ENCODE peak calls at places on chromosomes 4 and X, in four cellular contexts. One of them, this sample, is unnamed.
A peak's percentile ranks its signal among the peaks of the same experiment; 100 is the strongest.

GRCh38 chrX:72069380-72070160 is 62.1 kb downstream of the RTL5 start:
- DNase-seq in transverse colon: no peak
- DNase-seq in Calu3: no peak
- DNase-seq in mucosa of descending colon: no peak
- DNase-seq in this sample: no peak

GRCh38 chr4:105895609-105896460 is 564 bp downstream of the NPNT start:
- DNase-seq in transverse colon: peak; percentile 52
- DNase-seq in Calu3: peak; percentile 53
- DNase-seq in mucosa of descending colon: peak; percentile 69
- DNase-seq in this sample: peak; percentile 56

GRCh38 chr4:3046149-3046548 is 28.2 kb downstream of the HTT-AS start:
- DNase-seq in transverse colon: no peak
- DNase-seq in Calu3: no peak
- DNase-seq in mucosa of descending colon: no peak
- DNase-seq in this sample: no peak

GRCh38 chr4:54400802-54401201 is 171.7 kb downstream of the PDGFRA start:
- DNase-seq in transverse colon: no peak
- DNase-seq in Calu3: peak; percentile 1
- DNase-seq in mucosa of descending colon: no peak
- DNase-seq in this sample: no peak

GRCh38 chr4:23036503-23036902 is 343.8 kb downstream of the GBA3 start:
- DNase-seq in transverse colon: no peak
- DNase-seq in Calu3: no peak
- DNase-seq in mucosa of descending colon: no peak
- DNase-seq in this sample: no peak

GRCh38 chr4:180057198-180057821 is 2185.9 kb upstream of the TENM3 start:
- DNase-seq in transverse colon: no peak
- DNase-seq in Calu3: no peak
- DNase-seq in mucosa of descending colon: no peak
- DNase-seq in this sample: no peak

GRCh38 chrX:99914676-99915075 is 495.4 kb downstream of the PCDH19 start:
- DNase-seq in transverse colon: no peak
- DNase-seq in Calu3: no peak
- DNase-seq in mucosa of descending colon: no peak
- DNase-seq in this sample: no peak

GRCh38 chr4:71006203-71006907 is 12.9 kb downstream of the DCK start:
- DNase-seq in transverse colon: no peak
- DNase-seq in Calu3: no peak
- DNase-seq in mucosa of descending colon: no peak
- DNase-seq in this sample: peak; percentile 57

GRCh38 chr4:113330200-113330599 is 280.7 kb downstream of the ANK2 start:
- DNase-seq in transverse colon: no peak
- DNase-seq in Calu3: no peak
- DNase-seq in mucosa of descending colon: no peak
- DNase-seq in this sample: no peak

GRCh38 chr4:64883087-64883926 is 474.1 kb upstream of the TECRL start:
- DNase-seq in transverse colon: no peak
- DNase-seq in Calu3: no peak
- DNase-seq in mucosa of descending colon: no peak
- DNase-seq in this sample: no peak

GRCh38 chrX:69988955-69989394 is 60.8 kb downstream of the AWAT2 start:
- DNase-seq in transverse colon: no peak
- DNase-seq in Calu3: peak; percentile 28
- DNase-seq in mucosa of descending colon: no peak
- DNase-seq in this sample: no peak

GRCh38 chr4:42785817-42786216 is 106.7 kb upstream of the GRXCR1 start:
- DNase-seq in transverse colon: no peak
- DNase-seq in Calu3: no peak
- DNase-seq in mucosa of descending colon: no peak
- DNase-seq in this sample: no peak

DNA sequence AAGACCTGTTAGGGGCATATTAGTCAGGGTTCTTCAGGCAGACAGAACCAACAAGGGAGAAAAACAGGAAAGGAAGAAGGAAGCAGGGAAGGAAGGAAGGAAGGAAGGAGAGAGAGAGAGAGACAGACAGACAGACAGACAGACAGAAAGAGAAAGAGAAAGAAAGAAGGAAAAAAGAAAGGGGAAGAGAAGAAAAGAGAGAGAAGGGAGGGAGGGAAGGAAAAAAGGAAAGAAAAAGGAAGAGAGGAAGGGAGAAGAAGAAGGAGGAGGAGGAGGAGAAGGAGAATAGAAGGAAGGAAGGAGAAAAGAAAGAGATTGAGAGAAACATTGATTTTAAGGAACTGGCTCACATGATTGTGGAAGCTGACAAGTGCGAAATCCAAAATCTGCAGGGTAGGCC is 89.0 kb downstream of the DHX15 start:
- DNase-seq in transverse colon: no peak
- DNase-seq in Calu3: no peak
- DNase-seq in mucosa of descending colon: no peak
- DNase-seq in this sample: no peak
- TF ChIP-seq CTCF in transverse colon: no peak
- TF ChIP-seq CTCF in Calu3: no peak
- TF ChIP-seq CTCF in mucosa of descending colon: no peak
- TF ChIP-seq CTCF in this sample: no peak

DNA sequence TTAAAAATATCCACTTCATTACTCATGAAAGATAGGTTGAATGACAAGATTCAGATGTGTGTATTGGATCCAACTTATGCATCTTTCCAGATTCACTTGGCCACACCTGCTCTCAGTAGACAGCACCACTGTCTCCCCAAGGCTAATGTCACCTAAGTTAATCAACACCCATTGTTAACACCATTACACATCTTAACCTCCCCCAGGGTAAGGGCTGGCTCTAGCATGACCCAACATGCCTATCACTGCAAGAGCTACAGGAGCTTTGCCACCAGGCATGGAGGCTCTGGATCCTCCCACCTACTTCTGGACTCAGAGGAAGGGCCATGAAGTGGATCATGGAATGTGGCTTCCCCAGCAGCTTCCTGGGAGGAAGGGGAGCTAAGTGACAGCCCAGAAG is 32.8 kb upstream of the LSM6 start:
- DNase-seq in transverse colon: no peak
- DNase-seq in Calu3: no peak
- DNase-seq in mucosa of descending colon: no peak
- DNase-seq in this sample: no peak
- TF ChIP-seq CTCF in transverse colon: no peak
- TF ChIP-seq CTCF in Calu3: no peak
- TF ChIP-seq CTCF in mucosa of descending colon: no peak
- TF ChIP-seq CTCF in this sample: no peak

GRCh38 chrX:31580726-31581125 is 508.9 kb upstream of the FTHL17 start:
- DNase-seq in transverse colon: no peak
- DNase-seq in Calu3: no peak
- DNase-seq in mucosa of descending colon: no peak
- DNase-seq in this sample: no peak
- TF ChIP-seq CTCF in transverse colon: no peak
- TF ChIP-seq CTCF in Calu3: no peak
- TF ChIP-seq CTCF in mucosa of descending colon: no peak
- TF ChIP-seq CTCF in this sample: no peak

GRCh38 chr4:186838295-186838694 is 114.6 kb upstream of the FAT1 start:
- DNase-seq in transverse colon: no peak
- DNase-seq in Calu3: no peak
- DNase-seq in mucosa of descending colon: no peak
- DNase-seq in this sample: no peak

GRCh38 chr4:186840222-186840701 is 116.6 kb upstream of the FAT1 start:
- DNase-seq in transverse colon: peak; percentile 30
- DNase-seq in Calu3: peak; percentile 67
- DNase-seq in mucosa of descending colon: peak; percentile 52
- DNase-seq in this sample: no peak

GRCh38 chr4:186844059-186844681 is 120.5 kb upstream of the FAT1 start:
- DNase-seq in transverse colon: no peak
- DNase-seq in Calu3: no peak
- DNase-seq in mucosa of descending colon: peak; percentile 44
- DNase-seq in this sample: no peak

GRCh38 chr4:186839122-186840037 is 115.7 kb upstream of the FAT1 start:
- DNase-seq in transverse colon: no peak
- DNase-seq in Calu3: peak; percentile 54
- DNase-seq in mucosa of descending colon: no peak
- DNase-seq in this sample: peak; percentile 24

DNA sequence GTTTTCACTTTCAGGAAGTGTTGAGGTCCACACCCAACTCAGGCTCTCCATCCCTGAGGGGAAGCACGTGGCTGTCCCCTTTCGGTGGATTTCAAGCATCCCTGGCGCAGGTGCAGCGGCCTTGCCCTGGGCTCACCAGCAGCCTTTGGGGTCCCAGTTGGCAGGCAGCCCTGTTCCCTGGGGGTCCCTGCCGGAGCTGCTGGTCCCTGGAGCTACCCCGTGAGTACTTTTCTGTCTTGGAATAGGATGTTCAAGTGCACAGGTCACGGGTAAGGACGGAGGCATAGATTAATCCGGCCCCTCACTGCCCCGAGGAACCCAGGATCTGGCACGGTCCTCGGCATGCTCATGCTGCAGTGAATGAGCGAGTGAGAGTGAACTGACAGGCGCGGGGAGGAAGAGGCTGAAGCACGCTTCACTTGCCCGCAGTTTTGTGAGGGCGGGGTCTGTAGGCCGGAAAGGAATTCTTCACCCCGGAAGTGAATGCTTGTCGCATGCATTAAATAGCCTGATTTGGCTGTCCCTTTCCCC is 117.2 kb upstream of the FAT1 start:
- DNase-seq in transverse colon: no peak
- DNase-seq in Calu3: peak; percentile 66
- DNase-seq in mucosa of descending colon: no peak
- DNase-seq in this sample: no peak
- TF ChIP-seq CTCF in transverse colon: no peak
- TF ChIP-seq CTCF in Calu3: no peak
- TF ChIP-seq CTCF in mucosa of descending colon: no peak
- TF ChIP-seq CTCF in this sample: no peak

DNA sequence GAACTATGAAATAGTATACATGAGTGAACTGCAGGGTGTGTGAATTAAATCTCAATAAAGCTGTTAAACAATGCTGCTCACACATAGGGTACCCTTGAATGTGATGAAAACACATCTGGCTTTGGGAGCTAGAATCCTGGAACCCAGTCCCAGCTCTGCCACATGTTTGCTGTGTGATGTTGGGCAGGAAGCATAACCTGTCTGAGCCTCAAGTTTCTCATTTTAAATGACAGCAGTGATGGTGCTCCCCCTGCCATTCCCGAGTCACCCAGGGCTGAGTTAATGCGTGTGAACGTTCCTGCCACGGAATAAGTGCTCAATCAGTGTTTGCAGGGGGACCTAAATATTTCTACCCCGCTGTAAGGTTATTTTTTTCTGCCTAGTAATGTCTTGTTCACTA is 10.9 kb downstream of the EVC start:
- DNase-seq in transverse colon: no peak
- DNase-seq in Calu3: no peak
- DNase-seq in mucosa of descending colon: no peak
- DNase-seq in this sample: no peak
- TF ChIP-seq CTCF in transverse colon: no peak
- TF ChIP-seq CTCF in Calu3: no peak
- TF ChIP-seq CTCF in mucosa of descending colon: no peak
- TF ChIP-seq CTCF in this sample: no peak

GRCh38 chr4:72283357-72283756 is 251.6 kb downstream of the NPFFR2 start:
- DNase-seq in transverse colon: no peak
- DNase-seq in Calu3: no peak
- DNase-seq in mucosa of descending colon: no peak
- DNase-seq in this sample: no peak

GRCh38 chr4:72280252-72280651 is 248.5 kb downstream of the NPFFR2 start:
- DNase-seq in transverse colon: no peak
- DNase-seq in Calu3: no peak
- DNase-seq in mucosa of descending colon: no peak
- DNase-seq in this sample: no peak

GRCh38 chr4:72290737-72291136 is 258.9 kb downstream of the NPFFR2 start:
- DNase-seq in transverse colon: no peak
- DNase-seq in Calu3: no peak
- DNase-seq in mucosa of descending colon: no peak
- DNase-seq in this sample: no peak

DNA sequence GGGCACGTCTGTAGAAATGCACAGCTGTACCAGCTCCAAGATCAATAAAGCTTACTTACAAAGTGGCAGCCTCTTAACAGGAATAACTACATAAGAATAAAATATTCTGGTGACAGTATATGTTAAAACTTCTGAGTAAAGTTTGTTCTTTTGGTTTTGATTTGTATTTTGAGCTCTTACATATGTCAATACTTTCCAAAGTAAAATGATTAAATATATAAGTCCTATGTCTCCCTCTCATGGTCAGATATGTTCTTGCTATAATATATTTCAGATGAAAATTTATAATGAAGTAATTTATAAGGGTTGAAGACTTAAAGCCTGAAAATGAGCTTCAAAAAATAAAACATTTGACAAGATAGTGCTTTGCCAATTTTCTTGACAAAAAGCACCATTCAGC is 254.4 kb downstream of the NPFFR2 start:
- DNase-seq in transverse colon: no peak
- DNase-seq in Calu3: no peak
- DNase-seq in mucosa of descending colon: no peak
- DNase-seq in this sample: peak; percentile 5
- TF ChIP-seq CTCF in transverse colon: no peak
- TF ChIP-seq CTCF in Calu3: no peak
- TF ChIP-seq CTCF in mucosa of descending colon: no peak
- TF ChIP-seq CTCF in this sample: no peak

GRCh38 chr4:101187837-101188236 is 159.5 kb downstream of the PPP3CA start:
- DNase-seq in transverse colon: no peak
- DNase-seq in Calu3: no peak
- DNase-seq in mucosa of descending colon: no peak
- DNase-seq in this sample: no peak
- TF ChIP-seq CTCF in transverse colon: peak; percentile 35
- TF ChIP-seq CTCF in Calu3: peak; percentile 15
- TF ChIP-seq CTCF in mucosa of descending colon: no peak
- TF ChIP-seq CTCF in this sample: no peak

DNA sequence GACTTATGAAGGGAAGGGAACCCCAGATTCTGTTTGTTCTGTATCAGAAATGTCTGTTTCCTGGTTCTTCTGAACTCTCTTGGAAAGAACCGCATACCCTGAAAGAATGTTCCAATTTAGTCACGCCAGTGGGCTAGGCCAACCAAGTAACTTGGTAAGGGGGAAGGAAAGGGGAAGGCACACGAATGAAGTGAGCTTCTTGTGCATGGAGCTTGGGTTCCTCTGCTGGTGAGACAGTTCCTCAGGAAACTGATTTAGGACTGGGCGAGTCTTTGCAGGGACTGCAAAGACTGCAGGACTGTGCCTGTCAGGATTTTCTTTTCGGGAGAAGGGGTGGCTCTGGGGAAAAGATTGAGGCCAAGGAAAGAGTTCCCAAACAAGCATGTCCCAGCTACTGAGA is 35.6 kb downstream of the FRMPD3 start:
- DNase-seq in transverse colon: no peak
- DNase-seq in Calu3: no peak
- DNase-seq in mucosa of descending colon: no peak
- DNase-seq in this sample: no peak
- TF ChIP-seq CTCF in transverse colon: no peak
- TF ChIP-seq CTCF in Calu3: no peak
- TF ChIP-seq CTCF in mucosa of descending colon: no peak
- TF ChIP-seq CTCF in this sample: no peak

GRCh38 chr4:142347241-142347640 is 498.9 kb downstream of the INPP4B start:
- DNase-seq in transverse colon: no peak
- DNase-seq in Calu3: no peak
- DNase-seq in mucosa of descending colon: no peak
- DNase-seq in this sample: no peak

GRCh38 chr4:142341286-142341685 is 504.8 kb downstream of the INPP4B start:
- DNase-seq in transverse colon: no peak
- DNase-seq in Calu3: no peak
- DNase-seq in mucosa of descending colon: no peak
- DNase-seq in this sample: no peak

GRCh38 chr4:142350886-142351285 is 495.2 kb downstream of the INPP4B start:
- DNase-seq in transverse colon: peak; percentile 14
- DNase-seq in Calu3: no peak
- DNase-seq in mucosa of descending colon: no peak
- DNase-seq in this sample: no peak

GRCh38 chr4:142348489-142349076 is 497.5 kb downstream of the INPP4B start:
- DNase-seq in transverse colon: no peak
- DNase-seq in Calu3: no peak
- DNase-seq in mucosa of descending colon: no peak
- DNase-seq in this sample: no peak

GRCh38 chr4:142345909-142346308 is 500.2 kb downstream of the INPP4B start:
- DNase-seq in transverse colon: no peak
- DNase-seq in Calu3: no peak
- DNase-seq in mucosa of descending colon: no peak
- DNase-seq in this sample: no peak
- TF ChIP-seq CTCF in transverse colon: no peak
- TF ChIP-seq CTCF in Calu3: no peak
- TF ChIP-seq CTCF in mucosa of descending colon: no peak
- TF ChIP-seq CTCF in this sample: no peak